ENCODE peak calls at places on chromosome 17, in six cellular contexts. B is IMR-90, Q is H1, R is neuronal stem cell, S is mesendoderm, M is mesenchymal stem cell. W is an unnamed sample. For H3K36me3, the result is how much of the 10 kb centered on the place peaks cover.

GRCh38 chr17:63082952-63083351 is 116.9 kb downstream of the TANC2 start:
- DNase-seq in B (peak), Q (no peak), R (no peak), S (peak), M (peak), W (no peak)

GRCh38 chr17:41539071-41539492 is 11.0 kb upstream of the KRT19 start:
- DNase-seq in B (no peak), Q (no peak), R (no peak), S (peak), M (no peak), W (no peak)

GRCh38 chr17:47275245-47275984 is 21.8 kb downstream of the ITGB3 start:
- DNase-seq in B (peak), Q (peak), R (peak), S (peak), M (peak), W (no peak)

GRCh38 chr17:52158450-52159042 is at the start of gene CA10:
- DNase-seq in B (no peak), Q (peak), R (peak), S (peak), M (no peak), W (no peak)

GRCh38 chr17:78868391-78868790 is 27.8 kb upstream of the USP36 start:
- DNase-seq in B (peak), Q (no peak), R (no peak), S (no peak), M (peak), W (no peak)

GRCh38 chr17:71632328-71632727 is 488.5 kb upstream of the SOX9 start:
- DNase-seq in B (peak), Q (no peak), R (no peak), S (no peak), M (peak), W (peak)

GRCh38 chr17:56779898-56780777 is 53.6 kb downstream of the C17orf67 start:
- DNase-seq in B (peak), Q (peak), R (peak), S (peak), M (peak), W (peak)

GRCh38 chr17:60652484-60653247 is 25.0 kb upstream of the BCAS3 start:
- DNase-seq in B (no peak), Q (no peak), R (no peak), S (no peak), M (no peak), W (no peak)

GRCh38 chr17:35160354-35161201 is 13.0 kb downstream of the UNC45B start:
- DNase-seq in B (no peak), Q (no peak), R (no peak), S (no peak), M (no peak), W (no peak)

GRCh38 chr17:47763913-47764582 is 31.0 kb downstream of the TBX21 start:
- DNase-seq in B (peak), Q (no peak), R (no peak), S (no peak), M (no peak), W (no peak)

GRCh38 chr17:43319293-43320124 is 79.3 kb upstream of the ARL4D start:
- DNase-seq in B (no peak), Q (no peak), R (no peak), S (no peak), M (no peak), W (no peak)

GRCh38 chr17:7293821-7294613 is 422 bp downstream of the YBX2 start:
- DNase-seq in B (no peak), Q (peak), R (no peak), S (peak), M (no peak), W (peak)

GRCh38 chr17:45828171-45829133 is 16.2 kb upstream of the SPPL2C start:
- DNase-seq in B (no peak), Q (no peak), R (no peak), S (no peak), M (no peak), W (no peak)

GRCh38 chr17:30379303-30380105 is 777 bp downstream of the CPD start:
- DNase-seq in B (no peak), Q (peak), R (no peak), S (peak), M (peak), W (no peak)

GRCh38 chr17:45287526-45288264 is 25.8 kb upstream of the SPATA32 start:
- DNase-seq in B (no peak), Q (no peak), R (no peak), S (no peak), M (no peak), W (no peak)

GRCh38 chr17:419073-419735 is 66.6 kb upstream of the RPH3AL start:
- DNase-seq in B (no peak), Q (no peak), R (no peak), S (no peak), M (no peak), W (no peak)

GRCh38 chr17:44599298-44600175 is 42.3 kb downstream of the FZD2 start:
- DNase-seq in B (peak), Q (no peak), R (peak), S (peak), M (peak), W (peak)

GRCh38 chr17:78839173-78839761 is 1.3 kb downstream of the USP36 start:
- DNase-seq in B (peak), Q (no peak), R (no peak), S (peak), M (no peak), W (no peak)

GRCh38 chr17:37742762-37743611 is 1.9 kb downstream of the HNF1B start:
- DNase-seq in B (no peak), Q (peak), R (peak), S (peak), M (peak), W (peak)

GRCh38 chr17:83078378-83079339 is 750 bp upstream of the METRNL start:
- DNase-seq in B (no peak), Q (no peak), R (peak), S (no peak), M (peak), W (peak)

GRCh38 chr17:48184721-48185120 is 77.2 kb downstream of the SNX11 start:
- DNase-seq in B (no peak), Q (no peak), R (no peak), S (no peak), M (no peak), W (no peak)

GRCh38 chr17:74430706-74431567 is 951 bp upstream of the GPRC5C start:
- DNase-seq in B (peak), Q (peak), R (peak), S (peak), M (peak), W (peak)

GRCh38 chr17:7425316-7425715 is at the start of gene SPEM2:
- DNase-seq in B (no peak), Q (no peak), R (no peak), S (no peak), M (no peak), W (no peak)

GRCh38 chr17:29289852-29290251 is 4.1 kb downstream of the NUFIP2 start:
- DNase-seq in B (no peak), Q (no peak), R (no peak), S (no peak), M (no peak), W (no peak)

GRCh38 chr17:44775136-44775837 is 16.5 kb downstream of the ADAM11 start:
- DNase-seq in B (peak), Q (peak), R (peak), S (peak), M (peak), W (peak)

GRCh38 chr17:28724500-28725165 is 1.4 kb downstream of the TLCD1 start:
- DNase-seq in B (no peak), Q (no peak), R (no peak), S (peak), M (no peak), W (no peak)

GRCh38 chr17:61467416-61468262 is 15.4 kb downstream of the TBX4 start:
- DNase-seq in B (peak), Q (peak), R (no peak), S (peak), M (peak), W (peak)

DNA sequence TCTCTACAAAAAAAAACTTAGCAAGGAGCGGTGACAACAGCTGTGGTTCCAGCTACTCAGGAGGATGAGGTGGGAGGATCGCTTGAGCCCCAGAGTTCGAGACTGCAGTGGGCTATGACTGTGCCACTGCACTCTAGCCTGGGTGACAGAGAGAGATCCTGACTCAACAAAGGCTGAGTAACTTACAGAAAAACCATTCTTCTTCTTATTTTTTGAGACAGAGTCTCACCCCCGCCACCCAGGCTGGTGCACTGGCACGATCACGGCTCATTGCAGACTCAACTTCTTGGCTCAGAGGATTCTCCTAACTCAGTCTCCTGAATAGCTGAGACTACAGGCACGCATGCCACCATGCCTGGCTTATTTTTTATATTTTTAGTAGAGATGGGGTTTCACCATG is 56.0 kb downstream of the CYB5D2 start:
- DNase-seq in B (no peak), Q (no peak), R (no peak), S (no peak), M (no peak), W (no peak)
- H3K36me3 ChIP-seq in B (under half), Q (under half), R (half or more), S (under half), M (under half), W (under half)

GRCh38 chr17:57874058-57874419 is 24.2 kb upstream of the MRPS23 start:
- DNase-seq in B (no peak), Q (no peak), R (no peak), S (no peak), M (no peak), W (no peak)
- H3K4ac ChIP-seq in B (peak), Q (peak), R (peak), S (peak), M (peak), W (peak)

GRCh38 chr17:50192116-50192872 is 9.1 kb downstream of the COL1A1 start:
- DNase-seq in B (no peak), Q (no peak), R (no peak), S (no peak), M (no peak), W (no peak)
- H3K36me3 ChIP-seq in B (half or more), Q (under half), R (under half), S (under half), M (half or more), W (half or more)

GRCh38 chr17:64403881-64404460 is 13.3 kb upstream of the PECAM1 start:
- DNase-seq in B (no peak), Q (no peak), R (no peak), S (no peak), M (no peak), W (no peak)
- H3K4ac ChIP-seq in B (no peak), Q (no peak), R (no peak), S (no peak), M (no peak), W (no peak)

GRCh38 chr17:80894726-80895125 is 96.9 kb upstream of the CHMP6 start:
- DNase-seq in B (no peak), Q (no peak), R (no peak), S (no peak), M (no peak), W (no peak)
- H3K36me3 ChIP-seq in B (under half), Q (under half), R (under half), S (under half), M (under half), W (under half)

W was measured in trophoblast cell.